ENCODE peak calls at places on chromosomes 7 and 10, in ten cellular contexts. X, D, F, B, G, U, E, N, P and S are unnamed samples.

GRCh38 chr10:458466-458865 is 231.0 kb downstream of the DIP2C start:
- DNase-seq in X (no peak), D (no peak), F (no peak), B (no peak), G (no peak), U (peak), E (no peak), N (no peak), P (no peak), S (no peak)

GRCh38 chr10:89269822-89270483 is 18.4 kb upstream of the LIPA start:
- DNase-seq in X (no peak), D (peak), F (no peak), B (no peak), G (no peak), U (no peak), E (no peak), N (no peak), P (no peak), S (no peak)

GRCh38 chr7:101998904-101999236 is 181.4 kb downstream of the CUX1 start:
- DNase-seq in X (no peak), D (no peak), F (no peak), B (no peak), G (no peak), U (no peak), E (no peak), N (no peak), P (no peak), S (no peak)

GRCh38 chr7:29749701-29750321 is 56.5 kb upstream of the WIPF3 start:
- DNase-seq in X (no peak), D (no peak), F (no peak), B (no peak), G (no peak), U (no peak), E (no peak), N (no peak), P (no peak), S (no peak)

GRCh38 chr10:73888514-73888913 is 14.2 kb upstream of the CAMK2G start:
- DNase-seq in X (no peak), D (no peak), F (no peak), B (no peak), G (peak), U (no peak), E (no peak), N (no peak), P (no peak), S (no peak)

GRCh38 chr7:82816272-82816671 is 346.4 kb downstream of the PCLO start:
- DNase-seq in X (no peak), D (no peak), F (no peak), B (no peak), G (no peak), U (no peak), E (no peak), N (no peak), P (no peak), S (no peak)

GRCh38 chr10:101536800-101537199 is 51.3 kb downstream of the POLL start:
- DNase-seq in X (no peak), D (peak), F (no peak), B (peak), G (no peak), U (no peak), E (no peak), N (no peak), P (no peak), S (peak)

GRCh38 chr7:95609277-95609971 is 13.1 kb upstream of the PDK4 start:
- DNase-seq in X (peak), D (peak), F (peak), B (peak), G (peak), U (no peak), E (no peak), N (peak), P (no peak), S (peak)

GRCh38 chr10:58177362-58177947 is 90.2 kb downstream of the IPMK start:
- DNase-seq in X (no peak), D (peak), F (no peak), B (peak), G (no peak), U (no peak), E (no peak), N (peak), P (no peak), S (peak)

GRCh38 chr7:22061781-22062180 is 116.1 kb upstream of the CDCA7L start:
- DNase-seq in X (no peak), D (no peak), F (no peak), B (no peak), G (no peak), U (no peak), E (no peak), N (no peak), P (no peak), S (peak)

GRCh38 chr7:128215739-128216138 is 25.3 kb upstream of the LEP start:
- DNase-seq in X (no peak), D (peak), F (peak), B (peak), G (no peak), U (no peak), E (no peak), N (peak), P (no peak), S (peak)

GRCh38 chr7:1758417-1758858 is 88.4 kb downstream of the ELFN1 start:
- DNase-seq in X (no peak), D (peak), F (no peak), B (peak), G (no peak), U (no peak), E (peak), N (no peak), P (no peak), S (peak)

GRCh38 chr10:62858364-62858763 is 42.2 kb upstream of the EGR2 start:
- DNase-seq in X (no peak), D (peak), F (no peak), B (peak), G (no peak), U (no peak), E (no peak), N (peak), P (no peak), S (peak)

GRCh38 chr7:157058701-157059100 is 48.2 kb upstream of the MNX1 start:
- DNase-seq in X (no peak), D (no peak), F (no peak), B (no peak), G (no peak), U (no peak), E (no peak), N (no peak), P (no peak), S (no peak)

GRCh38 chr7:79298145-79298760 is 155.2 kb downstream of the MAGI2 start:
- DNase-seq in X (no peak), D (peak), F (peak), B (peak), G (no peak), U (peak), E (no peak), N (peak), P (no peak), S (peak)

GRCh38 chr7:100079024-100079560 is 2.4 kb downstream of the ZNF3 start:
- DNase-seq in X (no peak), D (no peak), F (no peak), B (no peak), G (no peak), U (no peak), E (no peak), N (no peak), P (no peak), S (no peak)

GRCh38 chr10:104045151-104046089 is 40.3 kb downstream of the COL17A1 start:
- DNase-seq in X (peak), D (peak), F (peak), B (peak), G (no peak), U (no peak), E (no peak), N (peak), P (no peak), S (peak)

GRCh38 chr10:110008518-110009339 is 945 bp downstream of the ADD3 start:
- DNase-seq in X (peak), D (peak), F (no peak), B (no peak), G (peak), U (no peak), E (peak), N (no peak), P (no peak), S (no peak)

GRCh38 chr10:50552771-50553535 is 70.8 kb downstream of the SGMS1 start:
- DNase-seq in X (peak), D (peak), F (no peak), B (peak), G (no peak), U (no peak), E (no peak), N (no peak), P (no peak), S (no peak)

GRCh38 chr10:96657385-96657784 is 62.9 kb downstream of the PIK3AP1 start:
- DNase-seq in X (no peak), D (no peak), F (no peak), B (no peak), G (no peak), U (no peak), E (no peak), N (no peak), P (no peak), S (no peak)

GRCh38 chr7:149729586-149729982 is 43.8 kb downstream of the ZNF467 start:
- DNase-seq in X (no peak), D (no peak), F (no peak), B (no peak), G (no peak), U (no peak), E (peak), N (no peak), P (no peak), S (no peak)

GRCh38 chr10:26464632-26465280 is 26.6 kb downstream of the APBB1IP start:
- DNase-seq in X (no peak), D (no peak), F (no peak), B (no peak), G (no peak), U (no peak), E (no peak), N (no peak), P (no peak), S (no peak)

GRCh38 chr7:55177068-55177530 is 158.3 kb downstream of the EGFR start:
- DNase-seq in X (no peak), D (no peak), F (peak), B (no peak), G (peak), U (no peak), E (no peak), N (no peak), P (no peak), S (no peak)

GRCh38 chr7:1800876-1801275 is 130.8 kb downstream of the ELFN1 start:
- DNase-seq in X (peak), D (no peak), F (no peak), B (no peak), G (no peak), U (no peak), E (no peak), N (no peak), P (no peak), S (no peak)

GRCh38 chr10:21776883-21777282 is 226.6 kb downstream of the DNAJC1 start:
- DNase-seq in X (no peak), D (no peak), F (no peak), B (no peak), G (no peak), U (no peak), E (no peak), N (no peak), P (no peak), S (no peak)

GRCh38 chr7:10360050-10360449 is 613.6 kb upstream of the PHF14 start:
- DNase-seq in X (no peak), D (no peak), F (no peak), B (no peak), G (no peak), U (no peak), E (no peak), N (no peak), P (no peak), S (no peak)

GRCh38 chr7:44634187-44634838 is 27.9 kb downstream of the OGDH start:
- DNase-seq in X (peak), D (no peak), F (no peak), B (no peak), G (no peak), U (no peak), E (no peak), N (no peak), P (no peak), S (no peak)

GRCh38 chr7:74583630-74584029 is 73.9 kb upstream of the GTF2I start:
- DNase-seq in X (no peak), D (no peak), F (no peak), B (no peak), G (no peak), U (no peak), E (no peak), N (no peak), P (no peak), S (no peak)

GRCh38 chr7:1364068-1364905 is 95.0 kb downstream of the MICALL2 start:
- DNase-seq in X (no peak), D (no peak), F (no peak), B (no peak), G (no peak), U (no peak), E (no peak), N (no peak), P (no peak), S (no peak)

GRCh38 chr7:76280408-76280807 is 22.1 kb upstream of the HSPB1 start:
- DNase-seq in X (no peak), D (no peak), F (no peak), B (no peak), G (no peak), U (no peak), E (no peak), N (no peak), P (no peak), S (no peak)

GRCh38 chr7:66500087-66500486 is 128.6 kb upstream of the KCTD7 start:
- DNase-seq in X (no peak), D (no peak), F (peak), B (no peak), G (no peak), U (peak), E (no peak), N (no peak), P (no peak), S (no peak)

GRCh38 chr10:124388476-124388822 is 30.3 kb downstream of the OAT start:
- DNase-seq in X (no peak), D (no peak), F (no peak), B (no peak), G (no peak), U (no peak), E (no peak), N (no peak), P (no peak), S (no peak)

GRCh38 chr10:124386186-124387077 is 32.3 kb downstream of the OAT start:
- DNase-seq in X (peak), D (no peak), F (no peak), B (no peak), G (no peak), U (no peak), E (no peak), N (no peak), P (no peak), S (no peak)

GRCh38 chr10:124388823-124389612 is 29.7 kb downstream of the OAT start:
- DNase-seq in X (peak), D (peak), F (peak), B (peak), G (peak), U (no peak), E (peak), N (peak), P (peak), S (peak)

GRCh38 chr10:124385627-124386185 is 33.0 kb downstream of the OAT start:
- DNase-seq in X (no peak), D (no peak), F (no peak), B (no peak), G (no peak), U (no peak), E (no peak), N (no peak), P (no peak), S (no peak)

DNA sequence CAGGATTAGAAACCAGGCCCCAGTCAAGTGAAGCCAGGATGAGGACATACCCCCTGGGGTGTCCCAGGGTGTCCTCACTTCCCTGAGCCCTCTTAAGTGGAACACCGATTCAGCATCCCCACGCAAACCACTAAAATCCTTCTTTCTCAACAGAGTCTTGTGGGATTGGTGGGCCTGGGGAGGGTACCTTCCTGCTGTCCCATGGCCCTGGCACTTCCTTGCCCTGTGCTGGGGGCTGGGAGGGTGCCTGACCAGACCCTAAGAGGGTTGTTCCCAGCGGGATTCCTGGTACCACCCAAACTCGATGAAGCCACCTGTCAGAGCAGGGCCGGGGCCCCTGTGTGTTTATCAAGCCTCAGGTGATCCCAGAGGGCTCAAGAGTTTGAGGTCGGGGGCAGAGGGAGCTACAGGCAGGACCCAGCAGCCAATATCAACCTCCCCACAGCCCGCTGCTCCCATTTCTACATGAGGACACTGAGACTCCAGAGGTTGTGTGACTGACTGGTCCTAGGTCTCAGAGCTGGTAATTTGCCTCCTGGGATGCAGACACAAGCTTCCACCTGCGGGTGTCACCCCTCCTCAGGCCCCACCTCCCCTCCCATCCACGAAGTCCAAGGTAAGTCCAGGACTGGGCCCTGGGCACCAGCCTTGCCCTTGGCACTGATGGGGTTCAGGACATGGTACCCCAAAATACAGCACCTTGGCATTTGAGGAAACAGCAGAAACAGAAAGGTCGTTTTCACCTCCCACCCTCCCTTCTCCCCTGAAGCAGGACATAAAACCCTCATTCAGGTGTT is 31.4 kb downstream of the OAT start:
- DNase-seq in X (peak), D (no peak), F (no peak), B (no peak), G (no peak), U (no peak), E (no peak), N (no peak), P (no peak), S (no peak)
- TF ChIP-seq CTCF in X (no peak), D (peak), F (peak), B (no peak), G (no peak), U (peak), E (no peak), N (peak), P (no peak), S (no peak)

GRCh38 chr7:50693475-50693874 is 89.2 kb downstream of the GRB10 start:
- DNase-seq in X (no peak), D (peak), F (no peak), B (no peak), G (no peak), U (no peak), E (no peak), N (peak), P (no peak), S (no peak)

GRCh38 chr7:50697686-50698085 is 85.0 kb downstream of the GRB10 start:
- DNase-seq in X (no peak), D (no peak), F (no peak), B (no peak), G (no peak), U (no peak), E (no peak), N (no peak), P (no peak), S (no peak)

GRCh38 chr7:50699143-50699542 is 83.6 kb downstream of the GRB10 start:
- DNase-seq in X (no peak), D (no peak), F (no peak), B (no peak), G (no peak), U (no peak), E (no peak), N (no peak), P (no peak), S (no peak)

GRCh38 chr7:50696810-50697582 is 85.7 kb downstream of the GRB10 start:
- DNase-seq in X (no peak), D (peak), F (no peak), B (peak), G (no peak), U (no peak), E (no peak), N (no peak), P (no peak), S (peak)
- TF ChIP-seq CTCF in X (no peak), D (peak), F (peak), B (peak), G (peak), U (peak), E (peak), N (peak), P (peak), S (peak)

DNA sequence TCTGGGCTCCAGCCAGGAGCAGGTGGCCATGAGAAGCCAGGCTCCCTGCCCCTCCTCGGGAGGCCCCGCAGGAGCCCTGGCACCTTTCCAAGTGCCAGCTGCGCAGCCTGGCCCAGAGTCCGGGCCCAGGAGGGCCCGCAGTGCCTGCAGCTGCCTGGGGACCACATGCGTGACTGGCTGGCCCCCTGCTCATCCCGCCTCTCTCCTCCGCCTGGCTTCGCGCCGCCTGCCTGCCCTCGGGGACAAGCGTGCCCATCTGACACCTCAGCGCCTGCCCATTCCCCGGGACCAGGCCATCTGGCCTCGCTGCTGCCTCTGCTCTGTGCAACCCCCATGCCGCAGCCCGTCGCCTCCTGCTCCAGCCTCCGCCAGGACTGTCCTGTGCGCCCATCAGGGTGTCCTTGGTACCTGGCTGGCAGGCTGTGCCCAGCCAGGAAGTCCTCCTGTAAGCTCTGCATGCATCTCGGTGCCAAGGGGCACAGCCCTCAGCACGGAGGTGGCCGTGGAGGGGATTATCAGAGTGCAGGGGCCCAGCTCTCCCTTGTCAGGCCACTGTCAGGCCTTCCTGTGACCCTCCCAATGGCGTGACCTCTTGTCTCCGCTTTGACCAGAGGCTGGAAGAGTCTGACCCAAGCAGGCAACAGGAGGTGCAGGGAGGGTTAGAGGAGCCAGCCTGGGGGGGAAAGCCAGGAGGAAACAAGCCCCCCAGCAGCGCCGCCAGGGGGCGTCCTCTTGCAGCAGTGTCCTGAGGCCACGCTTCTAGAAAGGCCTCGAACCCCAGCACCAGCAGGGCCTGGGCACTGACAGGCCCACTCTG is 50.5 kb downstream of the TMEM209 start:
- DNase-seq in X (peak), D (no peak), F (no peak), B (no peak), G (peak), U (no peak), E (no peak), N (no peak), P (no peak), S (no peak)
- TF ChIP-seq CTCF in X (no peak), D (peak), F (peak), B (peak), G (no peak), U (peak), E (no peak), N (peak), P (no peak), S (no peak)

GRCh38 chr7:42886129-42886528 is 25.7 kb downstream of the C7orf25 start:
- DNase-seq in X (no peak), D (peak), F (no peak), B (peak), G (no peak), U (no peak), E (no peak), N (no peak), P (no peak), S (peak)
- TF ChIP-seq CTCF in X (no peak), D (peak), F (peak), B (peak), G (no peak), U (peak), E (no peak), N (peak), P (peak), S (peak)